ENCODE peak calls at places on chromosomes 16 and 17, in five cellular contexts. One of them, this sample, is unnamed.

GRCh38 chr17:78304549-78305037 is 55.3 kb downstream of the SOCS3 start:
- DNase-seq in neural progenitor cell: no peak
- DNase-seq in right lobe of liver: peak
- DNase-seq in testis: peak
- DNase-seq in mammary epithelial cell: no peak
- DNase-seq in this sample: no peak

GRCh38 chr17:72205357-72205756 is 84.5 kb downstream of the SOX9 start:
- DNase-seq in neural progenitor cell: peak
- DNase-seq in right lobe of liver: no peak
- DNase-seq in testis: no peak
- DNase-seq in mammary epithelial cell: no peak
- DNase-seq in this sample: no peak

GRCh38 chr16:67302076-67302475 is 22.7 kb downstream of the PLEKHG4 start:
- DNase-seq in neural progenitor cell: no peak
- DNase-seq in right lobe of liver: no peak
- DNase-seq in testis: no peak
- DNase-seq in mammary epithelial cell: no peak
- DNase-seq in this sample: no peak

GRCh38 chr17:40358323-40359038 is 6.1 kb downstream of the GJD3 start:
- DNase-seq in neural progenitor cell: peak
- DNase-seq in right lobe of liver: peak
- DNase-seq in testis: peak
- DNase-seq in mammary epithelial cell: peak
- DNase-seq in this sample: no peak

GRCh38 chr17:19979917-19980770 is 2.5 kb upstream of the AKAP10 start:
- DNase-seq in neural progenitor cell: peak
- DNase-seq in right lobe of liver: peak
- DNase-seq in testis: peak
- DNase-seq in mammary epithelial cell: no peak
- DNase-seq in this sample: no peak

GRCh38 chr17:27349540-27350021 is 55.7 kb downstream of the WSB1 start:
- DNase-seq in neural progenitor cell: no peak
- DNase-seq in right lobe of liver: no peak
- DNase-seq in testis: no peak
- DNase-seq in mammary epithelial cell: no peak
- DNase-seq in this sample: no peak

GRCh38 chr16:57764341-57765159 is 29.0 kb downstream of the KATNB1 start:
- DNase-seq in neural progenitor cell: peak
- DNase-seq in right lobe of liver: no peak
- DNase-seq in testis: peak
- DNase-seq in mammary epithelial cell: peak
- DNase-seq in this sample: peak

GRCh38 chr17:83203472-83204221 is 124.2 kb downstream of the METRNL start:
- DNase-seq in neural progenitor cell: no peak
- DNase-seq in right lobe of liver: peak
- DNase-seq in testis: peak
- DNase-seq in mammary epithelial cell: no peak
- DNase-seq in this sample: no peak

GRCh38 chr16:11224894-11225676 is 30.9 kb downstream of the SOCS1 start:
- DNase-seq in neural progenitor cell: no peak
- DNase-seq in right lobe of liver: peak
- DNase-seq in testis: no peak
- DNase-seq in mammary epithelial cell: peak
- DNase-seq in this sample: no peak

GRCh38 chr17:80872999-80873951 is 118.4 kb upstream of the CHMP6 start:
- DNase-seq in neural progenitor cell: peak
- DNase-seq in right lobe of liver: no peak
- DNase-seq in testis: peak
- DNase-seq in mammary epithelial cell: peak
- DNase-seq in this sample: peak

GRCh38 chr16:22217890-22218730 is 12.0 kb downstream of the EEF2K start:
- DNase-seq in neural progenitor cell: no peak
- DNase-seq in right lobe of liver: no peak
- DNase-seq in testis: peak
- DNase-seq in mammary epithelial cell: no peak
- DNase-seq in this sample: no peak

GRCh38 chr16:78689536-78689935 is 590.1 kb downstream of the WWOX start:
- DNase-seq in neural progenitor cell: no peak
- DNase-seq in right lobe of liver: no peak
- DNase-seq in testis: no peak
- DNase-seq in mammary epithelial cell: no peak
- DNase-seq in this sample: no peak

GRCh38 chr16:11784048-11784780 is 12.8 kb downstream of the ZC3H7A start:
- DNase-seq in neural progenitor cell: no peak
- DNase-seq in right lobe of liver: no peak
- DNase-seq in testis: no peak
- DNase-seq in mammary epithelial cell: no peak
- DNase-seq in this sample: no peak

GRCh38 chr16:85369741-85370528 is 243.2 kb upstream of the GSE1 start:
- DNase-seq in neural progenitor cell: peak
- DNase-seq in right lobe of liver: peak
- DNase-seq in testis: peak
- DNase-seq in mammary epithelial cell: no peak
- DNase-seq in this sample: no peak

GRCh38 chr16:30030841-30031413 is at the start of gene TLCD3B:
- DNase-seq in neural progenitor cell: peak
- DNase-seq in right lobe of liver: no peak
- DNase-seq in testis: no peak
- DNase-seq in mammary epithelial cell: no peak
- DNase-seq in this sample: no peak

GRCh38 chr17:47889734-47890529 is 6.1 kb upstream of the SP2 start:
- DNase-seq in neural progenitor cell: peak
- DNase-seq in right lobe of liver: peak
- DNase-seq in testis: peak
- DNase-seq in mammary epithelial cell: peak
- DNase-seq in this sample: peak

GRCh38 chr17:71502443-71502842 is 618.4 kb upstream of the SOX9 start:
- DNase-seq in neural progenitor cell: no peak
- DNase-seq in right lobe of liver: no peak
- DNase-seq in testis: no peak
- DNase-seq in mammary epithelial cell: no peak
- DNase-seq in this sample: no peak

GRCh38 chr16:49497466-49497865 is 123.9 kb downstream of the C16orf78 start:
- DNase-seq in neural progenitor cell: no peak
- DNase-seq in right lobe of liver: no peak
- DNase-seq in testis: no peak
- DNase-seq in mammary epithelial cell: no peak
- DNase-seq in this sample: no peak

GRCh38 chr16:80263848-80264694 is 276.7 kb upstream of the DYNLRB2 start:
- DNase-seq in neural progenitor cell: no peak
- DNase-seq in right lobe of liver: no peak
- DNase-seq in testis: no peak
- DNase-seq in mammary epithelial cell: peak
- DNase-seq in this sample: no peak

GRCh38 chr17:32327911-32328310 is 14.1 kb downstream of the C17orf75 start:
- DNase-seq in neural progenitor cell: no peak
- DNase-seq in right lobe of liver: no peak
- DNase-seq in testis: no peak
- DNase-seq in mammary epithelial cell: no peak
- DNase-seq in this sample: no peak

GRCh38 chr16:30069575-30070462 is 4.3 kb downstream of the ALDOA start:
- DNase-seq in neural progenitor cell: no peak
- DNase-seq in right lobe of liver: no peak
- DNase-seq in testis: peak
- DNase-seq in mammary epithelial cell: no peak
- DNase-seq in this sample: no peak

GRCh38 chr17:17033466-17033865 is 8.8 kb upstream of the MPRIP start:
- DNase-seq in neural progenitor cell: no peak
- DNase-seq in right lobe of liver: no peak
- DNase-seq in testis: no peak
- DNase-seq in mammary epithelial cell: no peak
- DNase-seq in this sample: no peak

GRCh38 chr17:1999557-2000251 is 25.4 kb downstream of the RTN4RL1 start:
- DNase-seq in neural progenitor cell: peak
- DNase-seq in right lobe of liver: peak
- DNase-seq in testis: peak
- DNase-seq in mammary epithelial cell: no peak
- DNase-seq in this sample: no peak

GRCh38 chr17:1997587-1998425 is 27.3 kb downstream of the RTN4RL1 start:
- DNase-seq in neural progenitor cell: peak
- DNase-seq in right lobe of liver: peak
- DNase-seq in testis: peak
- DNase-seq in mammary epithelial cell: no peak
- DNase-seq in this sample: no peak

GRCh38 chr17:1996243-1997145 is 28.6 kb downstream of the RTN4RL1 start:
- DNase-seq in neural progenitor cell: no peak
- DNase-seq in right lobe of liver: no peak
- DNase-seq in testis: no peak
- DNase-seq in mammary epithelial cell: no peak
- DNase-seq in this sample: no peak

GRCh38 chr17:1997146-1997586 is 28.0 kb downstream of the RTN4RL1 start:
- DNase-seq in neural progenitor cell: no peak
- DNase-seq in right lobe of liver: no peak
- DNase-seq in testis: no peak
- DNase-seq in mammary epithelial cell: peak
- DNase-seq in this sample: no peak

GRCh38 chr17:1998426-1998784 is 26.7 kb downstream of the RTN4RL1 start:
- DNase-seq in neural progenitor cell: peak
- DNase-seq in right lobe of liver: peak
- DNase-seq in testis: no peak
- DNase-seq in mammary epithelial cell: no peak
- DNase-seq in this sample: no peak
- H3K27ac ChIP-seq in neural progenitor cell: no peak
- H3K27ac ChIP-seq in right lobe of liver: peak
- H3K27ac ChIP-seq in testis: peak
- H3K27ac ChIP-seq in mammary epithelial cell: no peak
- H3K27ac ChIP-seq in this sample: no peak

DNA sequence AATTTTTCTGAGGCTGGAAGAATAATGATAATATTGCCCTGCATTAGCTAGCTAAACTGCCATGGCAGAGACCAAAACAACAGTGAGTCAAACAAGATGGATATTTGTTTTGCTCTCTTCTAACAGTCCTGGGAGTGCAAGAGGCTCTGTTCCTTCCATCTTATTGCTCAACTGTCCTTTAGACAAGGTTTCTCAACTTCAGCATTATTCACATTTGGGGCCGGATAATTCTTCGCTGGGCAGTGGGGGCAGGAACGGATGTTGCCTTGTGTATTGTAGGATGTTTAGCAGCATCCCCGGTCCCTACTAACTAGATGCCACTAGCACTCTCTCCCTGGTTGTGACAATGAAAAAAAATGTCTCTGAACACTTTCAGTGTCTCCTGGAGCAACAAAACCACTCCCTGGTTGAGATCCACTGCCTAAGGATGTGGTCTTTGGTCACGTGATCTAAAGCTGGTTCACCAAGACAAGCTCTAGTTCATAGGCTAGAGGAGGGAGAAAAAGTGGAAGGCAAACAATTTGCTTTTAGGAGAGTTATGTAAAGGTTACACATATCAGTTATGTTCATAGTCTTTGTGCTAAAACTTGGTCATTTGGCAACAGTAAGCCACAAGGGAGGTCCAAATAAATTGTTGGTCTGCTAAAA is 144.4 kb downstream of the PCTP start:
- DNase-seq in neural progenitor cell: no peak
- DNase-seq in right lobe of liver: no peak
- DNase-seq in testis: no peak
- DNase-seq in mammary epithelial cell: no peak
- DNase-seq in this sample: no peak
- H3K4me3 ChIP-seq in neural progenitor cell: no peak
- H3K4me3 ChIP-seq in right lobe of liver: no peak
- H3K4me3 ChIP-seq in testis: no peak
- H3K4me3 ChIP-seq in mammary epithelial cell: no peak
- H3K4me3 ChIP-seq in this sample: no peak

DNA sequence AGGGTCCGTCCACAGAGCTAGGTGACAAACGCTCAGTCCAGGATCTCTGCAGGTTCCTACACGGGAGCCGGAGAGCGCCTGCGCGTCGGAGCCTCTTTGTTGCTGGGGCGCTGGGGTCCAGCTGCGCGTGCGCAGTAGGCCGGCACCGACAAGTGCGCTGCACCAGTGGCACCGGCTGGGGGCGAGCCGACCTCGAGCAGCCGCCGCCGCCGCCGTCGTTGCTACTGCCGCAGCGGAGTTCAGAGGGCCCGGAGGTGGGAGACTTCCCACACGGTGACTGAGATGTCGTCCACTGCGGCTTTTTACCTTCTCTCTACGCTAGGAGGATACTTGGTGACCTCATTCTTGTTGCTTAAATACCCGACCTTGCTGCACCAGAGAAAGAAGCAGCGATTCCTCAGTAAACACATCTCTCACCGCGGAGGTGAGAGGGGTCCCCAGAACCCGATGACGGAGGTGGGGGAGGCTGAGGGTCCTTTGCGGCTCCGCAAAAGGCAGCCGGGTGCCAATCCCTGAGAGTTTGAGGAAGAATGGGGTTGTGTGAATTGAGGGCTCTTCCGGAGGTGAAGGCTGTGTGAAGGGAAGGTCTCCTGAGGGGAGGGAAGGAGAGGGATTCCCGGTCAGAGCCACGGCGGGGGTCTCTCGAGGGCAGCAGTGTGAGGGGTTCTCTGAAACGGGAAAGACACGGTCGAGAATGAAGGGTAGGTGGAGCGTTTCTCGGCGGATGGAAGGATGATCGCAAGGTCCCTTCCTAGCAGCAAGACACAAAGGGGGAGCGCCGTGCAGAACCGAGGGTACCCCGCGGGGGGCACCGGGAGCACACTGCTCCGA is at the start of gene GDPD1:
- DNase-seq in neural progenitor cell: peak
- DNase-seq in right lobe of liver: peak
- DNase-seq in testis: peak
- DNase-seq in mammary epithelial cell: peak
- DNase-seq in this sample: peak
- H3K27ac ChIP-seq in neural progenitor cell: peak
- H3K27ac ChIP-seq in right lobe of liver: peak
- H3K27ac ChIP-seq in testis: peak
- H3K27ac ChIP-seq in mammary epithelial cell: peak
- H3K27ac ChIP-seq in this sample: no peak

GRCh38 chr16:73186752-73187151 is 138.8 kb upstream of the ZFHX3 start:
- DNase-seq in neural progenitor cell: no peak
- DNase-seq in right lobe of liver: no peak
- DNase-seq in testis: no peak
- DNase-seq in mammary epithelial cell: no peak
- DNase-seq in this sample: no peak

GRCh38 chr16:73185737-73186136 is 137.8 kb upstream of the ZFHX3 start:
- DNase-seq in neural progenitor cell: no peak
- DNase-seq in right lobe of liver: no peak
- DNase-seq in testis: no peak
- DNase-seq in mammary epithelial cell: no peak
- DNase-seq in this sample: no peak

GRCh38 chr16:73187163-73187562 is 139.2 kb upstream of the ZFHX3 start:
- DNase-seq in neural progenitor cell: no peak
- DNase-seq in right lobe of liver: no peak
- DNase-seq in testis: no peak
- DNase-seq in mammary epithelial cell: no peak
- DNase-seq in this sample: no peak

GRCh38 chr16:73179671-73180370 is 131.9 kb upstream of the ZFHX3 start:
- DNase-seq in neural progenitor cell: no peak
- DNase-seq in right lobe of liver: no peak
- DNase-seq in testis: peak
- DNase-seq in mammary epithelial cell: no peak
- DNase-seq in this sample: no peak

DNA sequence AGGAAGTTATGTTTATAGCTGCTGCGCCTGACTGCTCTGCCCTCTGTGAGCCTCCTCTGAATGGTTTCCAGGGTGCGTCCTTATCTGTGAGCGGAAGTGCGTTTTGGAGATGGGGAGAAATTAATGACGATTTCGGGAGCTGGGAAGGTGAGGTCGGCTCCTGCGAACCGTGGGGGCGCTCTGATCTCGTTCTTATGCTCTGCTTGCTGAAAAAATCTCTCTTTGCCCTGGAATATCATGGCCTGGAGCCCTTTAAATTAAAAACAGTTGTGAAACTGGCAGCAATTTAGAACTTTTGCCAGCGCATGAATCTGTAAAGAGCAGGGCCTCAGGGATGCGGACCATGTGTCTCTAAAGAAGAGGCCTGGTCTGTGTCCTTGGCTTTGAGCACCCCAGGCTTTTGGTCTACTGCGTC is 135.8 kb upstream of the ZFHX3 start:
- DNase-seq in neural progenitor cell: no peak
- DNase-seq in right lobe of liver: no peak
- DNase-seq in testis: no peak
- DNase-seq in mammary epithelial cell: no peak
- DNase-seq in this sample: no peak
- H3K4me3 ChIP-seq in neural progenitor cell: no peak
- H3K4me3 ChIP-seq in right lobe of liver: no peak
- H3K4me3 ChIP-seq in testis: no peak
- H3K4me3 ChIP-seq in mammary epithelial cell: no peak
- H3K4me3 ChIP-seq in this sample: no peak

This sample was measured in iPS DF 6.9.